ENCODE peak calls at places on chromosomes 3 and 15, in six cellular contexts. One of them, this sample, is unnamed.

GRCh38 chr3:168933614-168934013 is 729.9 kb downstream of the MECOM start:
- DNase-seq in A549: no peak
- DNase-seq in GM12878: no peak
- DNase-seq in IMR-90: peak; percentile 28
- DNase-seq in HepG2: no peak
- DNase-seq in HCT116: no peak
- DNase-seq in this sample: no peak

GRCh38 chr3:43296565-43296964 is 10.2 kb downstream of the SNRK start:
- DNase-seq in GM12878: no peak
- DNase-seq in HepG2: no peak
- DNase-seq in HCT116: no peak
- DNase-seq in A549: no peak
- DNase-seq in IMR-90: peak; percentile 23
- DNase-seq in this sample: no peak

GRCh38 chr15:42510258-42511009 is 15.0 kb downstream of the SNAP23 start:
- DNase-seq in GM12878: no peak
- DNase-seq in HepG2: no peak
- DNase-seq in A549: no peak
- DNase-seq in IMR-90: no peak
- DNase-seq in HCT116: no peak
- DNase-seq in this sample: no peak

GRCh38 chr3:133384331-133385027 is 15.4 kb upstream of the BFSP2 start:
- DNase-seq in IMR-90: peak; percentile 65
- DNase-seq in HepG2: peak; percentile 46
- DNase-seq in GM12878: no peak
- DNase-seq in A549: peak; percentile 11
- DNase-seq in HCT116: peak; percentile 21
- DNase-seq in this sample: peak; percentile 88

GRCh38 chr3:46389306-46389705 is 17.6 kb downstream of the CCR5AS start:
- DNase-seq in A549: no peak
- DNase-seq in GM12878: no peak
- DNase-seq in IMR-90: no peak
- DNase-seq in HCT116: no peak
- DNase-seq in HepG2: no peak
- DNase-seq in this sample: no peak

GRCh38 chr3:100968908-100969556 is 24.2 kb downstream of the ABI3BP start:
- DNase-seq in HepG2: no peak
- DNase-seq in A549: no peak
- DNase-seq in IMR-90: no peak
- DNase-seq in GM12878: no peak
- DNase-seq in HCT116: no peak
- DNase-seq in this sample: no peak

GRCh38 chr3:158950131-158950901 is 148.5 kb downstream of the MFSD1 start:
- DNase-seq in HepG2: no peak
- DNase-seq in IMR-90: no peak
- DNase-seq in GM12878: no peak
- DNase-seq in A549: no peak
- DNase-seq in HCT116: no peak
- DNase-seq in this sample: no peak

GRCh38 chr3:40615110-40615915 is 90.6 kb downstream of the ZNF621 start:
- DNase-seq in IMR-90: no peak
- DNase-seq in HepG2: no peak
- DNase-seq in A549: no peak
- DNase-seq in HCT116: no peak
- DNase-seq in GM12878: no peak
- DNase-seq in this sample: peak; percentile 63

GRCh38 chr15:52128568-52128967 is 16.0 kb upstream of the BCL2L10 start:
- DNase-seq in HCT116: no peak
- DNase-seq in HepG2: no peak
- DNase-seq in IMR-90: no peak
- DNase-seq in A549: no peak
- DNase-seq in GM12878: no peak
- DNase-seq in this sample: no peak

DNA sequence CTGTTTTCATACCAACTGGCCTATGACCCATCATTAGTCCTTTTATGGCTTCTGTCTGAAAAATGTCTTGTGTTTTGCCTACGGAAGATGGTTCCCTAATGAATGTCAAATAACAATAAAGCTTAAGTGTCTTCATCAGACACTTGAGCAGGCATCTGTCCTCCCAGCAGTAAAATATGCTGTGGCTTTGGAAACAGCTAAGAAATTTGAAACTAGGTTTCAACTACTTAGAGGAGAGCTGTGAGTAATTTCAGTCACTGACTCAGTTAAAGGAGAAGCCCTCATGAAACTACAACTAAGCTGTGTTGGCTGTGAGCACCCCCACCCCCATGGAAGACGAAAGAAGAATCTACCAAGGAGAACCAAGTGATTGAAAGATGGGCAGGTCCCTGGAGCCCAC is 409.3 kb upstream of the PPP2R3A start:
- DNase-seq in A549: no peak
- DNase-seq in HCT116: no peak
- DNase-seq in HepG2: no peak
- DNase-seq in GM12878: no peak
- DNase-seq in IMR-90: no peak
- DNase-seq in this sample: no peak
- TF ChIP-seq RAD21 in A549: no peak
- TF ChIP-seq RAD21 in HCT116: no peak
- TF ChIP-seq RAD21 in HepG2: no peak
- TF ChIP-seq RAD21 in GM12878: no peak
- TF ChIP-seq RAD21 in IMR-90: no peak
- TF ChIP-seq RAD21 in this sample: no peak

DNA sequence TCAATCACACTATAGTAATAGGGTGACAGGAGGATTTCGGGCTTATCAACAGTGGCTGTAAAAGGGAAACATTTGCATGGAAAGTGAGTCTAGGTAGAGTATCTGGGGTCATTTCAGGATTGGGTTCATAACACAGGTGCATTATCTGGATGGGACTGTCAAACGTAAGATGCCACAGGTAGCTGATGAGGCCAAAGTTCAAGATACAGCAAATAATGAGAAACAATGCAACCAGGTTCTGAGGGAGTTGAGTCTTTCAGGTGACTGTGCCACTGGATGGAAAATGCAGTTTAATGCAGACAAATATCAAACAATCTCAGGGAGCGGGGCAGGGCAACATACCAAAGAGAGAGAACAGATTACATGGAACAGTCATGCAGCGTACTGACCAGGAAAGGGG is 62.3 kb downstream of the WDR76 start:
- DNase-seq in IMR-90: no peak
- DNase-seq in GM12878: no peak
- DNase-seq in HepG2: no peak
- DNase-seq in A549: no peak
- DNase-seq in HCT116: no peak
- DNase-seq in this sample: no peak
- TF ChIP-seq RAD21 in IMR-90: no peak
- TF ChIP-seq RAD21 in GM12878: no peak
- TF ChIP-seq RAD21 in HepG2: no peak
- TF ChIP-seq RAD21 in A549: no peak
- TF ChIP-seq RAD21 in HCT116: no peak
- TF ChIP-seq RAD21 in this sample: no peak

DNA sequence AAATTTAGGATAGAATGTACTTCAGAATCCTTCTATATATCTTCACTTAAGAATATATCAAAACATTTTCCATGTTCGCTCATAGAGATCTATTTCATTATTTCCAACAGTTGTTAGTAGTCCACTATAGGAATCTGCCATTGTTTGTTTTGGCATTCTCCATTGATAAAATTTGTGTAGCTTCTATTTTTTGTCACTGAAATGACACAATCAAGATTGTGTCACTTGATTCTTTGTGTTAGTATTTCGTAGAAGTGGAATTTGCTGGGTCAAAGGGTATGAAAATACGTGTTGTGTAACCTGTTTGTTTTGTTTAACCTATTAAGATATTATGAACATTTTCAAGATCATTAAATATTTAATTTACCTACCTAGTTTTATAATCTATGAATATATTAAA is 15.9 kb upstream of the GPR156 start:
- DNase-seq in HCT116: no peak
- DNase-seq in IMR-90: no peak
- DNase-seq in A549: no peak
- DNase-seq in GM12878: no peak
- DNase-seq in HepG2: peak; percentile 17
- DNase-seq in this sample: no peak
- TF ChIP-seq RAD21 in HCT116: no peak
- TF ChIP-seq RAD21 in IMR-90: no peak
- TF ChIP-seq RAD21 in A549: no peak
- TF ChIP-seq RAD21 in GM12878: no peak
- TF ChIP-seq RAD21 in HepG2: no peak
- TF ChIP-seq RAD21 in this sample: no peak

DNA sequence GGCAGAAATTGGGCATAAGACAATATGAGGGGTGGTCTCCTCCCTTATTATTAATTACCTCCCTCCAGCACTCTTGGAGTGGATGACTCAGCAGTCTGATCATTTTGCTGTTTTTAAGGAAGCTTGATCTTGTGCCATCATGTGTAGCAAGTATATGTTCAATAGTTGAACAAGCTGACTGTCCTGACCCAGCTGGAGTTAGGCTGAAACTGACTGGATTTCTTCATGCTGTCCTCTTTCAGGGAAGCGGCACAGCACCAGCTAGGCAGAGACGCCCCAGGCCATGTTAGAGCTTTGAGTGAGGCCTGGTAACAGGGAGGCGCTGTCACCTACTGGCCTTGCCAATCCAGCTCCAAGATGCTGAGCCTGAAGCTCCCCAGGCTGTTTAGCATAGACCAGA is 54.4 kb upstream of the KIF23 start:
- DNase-seq in HepG2: no peak
- DNase-seq in IMR-90: peak; percentile 60
- DNase-seq in A549: no peak
- DNase-seq in HCT116: no peak
- DNase-seq in GM12878: no peak
- DNase-seq in this sample: no peak
- TF ChIP-seq RAD21 in HepG2: no peak
- TF ChIP-seq RAD21 in IMR-90: no peak
- TF ChIP-seq RAD21 in A549: no peak
- TF ChIP-seq RAD21 in HCT116: peak; percentile 13
- TF ChIP-seq RAD21 in GM12878: no peak
- TF ChIP-seq RAD21 in this sample: no peak

GRCh38 chr3:127443581-127444375 is 146.8 kb downstream of the TPRA1 start:
- DNase-seq in HCT116: no peak
- DNase-seq in HepG2: no peak
- DNase-seq in A549: no peak
- DNase-seq in IMR-90: no peak
- DNase-seq in GM12878: no peak
- DNase-seq in this sample: no peak

GRCh38 chr3:127444761-127445160 is 145.8 kb downstream of the TPRA1 start:
- DNase-seq in A549: no peak
- DNase-seq in GM12878: no peak
- DNase-seq in IMR-90: no peak
- DNase-seq in HCT116: no peak
- DNase-seq in HepG2: no peak
- DNase-seq in this sample: no peak

GRCh38 chr3:127446756-127447155 is 143.8 kb downstream of the TPRA1 start:
- DNase-seq in HepG2: no peak
- DNase-seq in GM12878: no peak
- DNase-seq in IMR-90: no peak
- DNase-seq in HCT116: no peak
- DNase-seq in A549: no peak
- DNase-seq in this sample: no peak

GRCh38 chr3:127448161-127448561 is 142.4 kb downstream of the TPRA1 start:
- DNase-seq in GM12878: no peak
- DNase-seq in IMR-90: no peak
- DNase-seq in HCT116: no peak
- DNase-seq in HepG2: no peak
- DNase-seq in A549: no peak
- DNase-seq in this sample: peak; percentile 52

GRCh38 chr3:127445581-127446368 is 144.8 kb downstream of the TPRA1 start:
- DNase-seq in GM12878: no peak
- DNase-seq in HepG2: no peak
- DNase-seq in A549: no peak
- DNase-seq in IMR-90: no peak
- DNase-seq in HCT116: no peak
- DNase-seq in this sample: no peak
- TF ChIP-seq RAD21 in GM12878: peak; percentile 4
- TF ChIP-seq RAD21 in HepG2: no peak
- TF ChIP-seq RAD21 in A549: no peak
- TF ChIP-seq RAD21 in IMR-90: no peak
- TF ChIP-seq RAD21 in HCT116: no peak
- TF ChIP-seq RAD21 in this sample: no peak

This sample was measured in SK-N-SH.